ENCODE peak calls at places on chromosomes 4 and X, in ten cellular contexts. F is HEK293T; G is thyroid gland; M is amniotic epithelial cell; T is activated CD4-positive, alpha-beta T cell treated with anti-CD3 and anti-CD28 coated beads, Interleukin-2, amount 50 U/mL, for 24 hours; I is Right ventricle myocardium inferior; X is GM04504; C is heart right ventricle; K is M059J; L is neural crest cell. P is an unnamed sample.

GRCh38 chrX:1169198-1169597 is 43.3 kb downstream of the CRLF2 start:
- DNase-seq in F (no peak), G (no peak), M (no peak), T (no peak), I (no peak), X (no peak), C (no peak), K (no peak), L (no peak), P (no peak)

GRCh38 chr4:6331468-6331867 is 61.8 kb downstream of the WFS1 start:
- DNase-seq in F (no peak), G (no peak), M (no peak), T (no peak), I (no peak), X (no peak), C (no peak), K (no peak), L (no peak), P (no peak)

GRCh38 chr4:130147618-130148017 is 1051.7 kb downstream of the C4orf33 start:
- DNase-seq in F (no peak), G (no peak), M (no peak), T (no peak), I (no peak), X (no peak), C (no peak), K (no peak), L (no peak), P (no peak)

GRCh38 chr4:183919173-183919572 is 14.1 kb downstream of the STOX2 start:
- DNase-seq in F (no peak), G (peak), M (no peak), T (no peak), I (no peak), X (no peak), C (peak), K (no peak), L (no peak), P (no peak)

GRCh38 chrX:87572911-87573310 is 55.3 kb downstream of the KLHL4 start:
- DNase-seq in F (no peak), G (no peak), M (peak), T (no peak), I (no peak), X (no peak), C (no peak), K (peak), L (no peak), P (no peak)

GRCh38 chrX:69028006-69028760 is 137.1 kb downstream of the PJA1 start:
- DNase-seq in F (peak), G (no peak), M (no peak), T (no peak), I (no peak), X (no peak), C (no peak), K (no peak), L (no peak), P (peak)

GRCh38 chrX:6644411-6644810 is 109.5 kb upstream of the VCX3A start:
- DNase-seq in F (no peak), G (no peak), M (no peak), T (no peak), I (no peak), X (no peak), C (no peak), K (no peak), L (no peak), P (no peak)

GRCh38 chrX:683572-683971 is 53.0 kb downstream of the SHOX start:
- DNase-seq in F (no peak), G (no peak), M (no peak), T (no peak), I (no peak), X (no peak), C (no peak), K (no peak), L (no peak), P (no peak)

GRCh38 chr4:92566284-92566683 is 262.5 kb downstream of the GRID2 start:
- DNase-seq in F (no peak), G (no peak), M (no peak), T (no peak), I (no peak), X (no peak), C (no peak), K (no peak), L (no peak), P (no peak)

GRCh38 chr4:159723341-159724048 is 620.6 kb downstream of the RAPGEF2 start:
- DNase-seq in F (no peak), G (no peak), M (no peak), T (no peak), I (no peak), X (no peak), C (no peak), K (no peak), L (no peak), P (no peak)

GRCh38 chrX:48498374-48498809 is 10.4 kb upstream of the PORCN start:
- DNase-seq in F (no peak), G (no peak), M (peak), T (no peak), I (no peak), X (no peak), C (no peak), K (peak), L (no peak), P (no peak)

GRCh38 chr4:86592553-86593249 is 1.4 kb upstream of the PTPN13 start:
- DNase-seq in F (no peak), G (no peak), M (peak), T (no peak), I (no peak), X (no peak), C (no peak), K (peak), L (no peak), P (no peak)

GRCh38 chr4:4758708-4759107 is 100.8 kb upstream of the MSX1 start:
- DNase-seq in F (no peak), G (no peak), M (no peak), T (no peak), I (no peak), X (no peak), C (no peak), K (no peak), L (no peak), P (no peak)

GRCh38 chrX:9913041-9913440 is 54.1 kb upstream of the CLDN34 start:
- DNase-seq in F (no peak), G (no peak), M (peak), T (no peak), I (no peak), X (no peak), C (no peak), K (peak), L (no peak), P (no peak)

GRCh38 chrX:111372065-111372464 is 39.9 kb downstream of the DCX start:
- DNase-seq in F (no peak), G (no peak), M (no peak), T (no peak), I (no peak), X (no peak), C (no peak), K (no peak), L (no peak), P (no peak)

GRCh38 chr4:76212851-76213414 is 691 bp downstream of the SCARB2 start:
- DNase-seq in F (no peak), G (peak), M (peak), T (no peak), I (no peak), X (no peak), C (no peak), K (peak), L (no peak), P (no peak)

P was measured in lower leg skin.